ENCODE peak calls at places on chromosomes 13 and 19, in ten cellular contexts. M is IMR-90; L is ovary; S is pancreas; G is mammary epithelial cell; T is heart right ventricle; U is right cardiac atrium; X is CD8-positive, alpha-beta T cell; P is Panc1; B is psoas muscle. I is an unnamed sample.

GRCh38 chr13:99965329-99966000 is 6.1 kb downstream of the ZIC5 start:
- DNase-seq in M (no peak), L (no peak), S (no peak), G (no peak), T (no peak), U (no peak), X (no peak), P (no peak), B (no peak), I (no peak)

GRCh38 chr19:56119585-56119978 is 1.5 kb downstream of the ZNF787 start:
- DNase-seq in M (peak; percentile 44), L (no peak), S (no peak), G (peak; percentile 32), T (no peak), U (peak; percentile 72), X (no peak), P (no peak), B (peak; percentile 63), I (no peak)

GRCh38 chr13:70579941-70580340 is 471.7 kb upstream of the KLHL1 start:
- DNase-seq in M (no peak), L (no peak), S (no peak), G (no peak), T (no peak), U (no peak), X (no peak), P (no peak), B (no peak), I (no peak)

GRCh38 chr19:12938536-12939291 is at the start of gene CALR:
- DNase-seq in M (no peak), L (peak; percentile 53), S (no peak), G (peak; percentile 40), T (no peak), U (no peak), X (no peak), P (no peak), B (no peak), I (no peak)

GRCh38 chr13:24005711-24006281 is 108.5 kb upstream of the C1QTNF9B start:
- DNase-seq in M (no peak), L (no peak), S (no peak), G (no peak), T (no peak), U (no peak), X (no peak), P (no peak), B (no peak), I (no peak)

GRCh38 chr13:31503626-31504025 is 235.7 kb upstream of the RXFP2 start:
- DNase-seq in M (no peak), L (no peak), S (no peak), G (no peak), T (no peak), U (no peak), X (no peak), P (no peak), B (no peak), I (no peak)

GRCh38 chr13:84662503-84662902 is 780.2 kb upstream of the SLITRK1 start:
- DNase-seq in M (no peak), L (no peak), S (no peak), G (no peak), T (no peak), U (no peak), X (no peak), P (no peak), B (no peak), I (no peak)

GRCh38 chr13:112154301-112155060 is 87.5 kb downstream of the SOX1 start:
- DNase-seq in M (no peak), L (no peak), S (peak; percentile 41), G (no peak), T (no peak), U (no peak), X (no peak), P (no peak), B (no peak), I (no peak)

GRCh38 chr19:4065430-4066175 is 1.1 kb downstream of the ZBTB7A start:
- DNase-seq in M (peak; percentile 98), L (peak; percentile 97), S (peak; percentile 99), G (peak; percentile 92), T (peak; percentile 95), U (peak; percentile 98), X (peak; percentile 94), P (peak; percentile 18), B (peak; percentile 97), I (peak; percentile 87)

GRCh38 chr19:4063369-4064072 is 3.2 kb downstream of the ZBTB7A start:
- DNase-seq in M (no peak), L (no peak), S (peak; percentile 60), G (no peak), T (no peak), U (no peak), X (no peak), P (no peak), B (peak; percentile 22), I (no peak)

GRCh38 chr19:4062576-4063368 is 3.9 kb downstream of the ZBTB7A start:
- DNase-seq in M (no peak), L (no peak), S (peak; percentile 58), G (no peak), T (no peak), U (peak; percentile 62), X (no peak), P (no peak), B (peak; percentile 31), I (no peak)

GRCh38 chr19:4064073-4064550 is 2.6 kb downstream of the ZBTB7A start:
- DNase-seq in M (peak; percentile 37), L (peak; percentile 64), S (peak; percentile 70), G (no peak), T (no peak), U (peak; percentile 74), X (no peak), P (no peak), B (peak; percentile 50), I (no peak)

DNA sequence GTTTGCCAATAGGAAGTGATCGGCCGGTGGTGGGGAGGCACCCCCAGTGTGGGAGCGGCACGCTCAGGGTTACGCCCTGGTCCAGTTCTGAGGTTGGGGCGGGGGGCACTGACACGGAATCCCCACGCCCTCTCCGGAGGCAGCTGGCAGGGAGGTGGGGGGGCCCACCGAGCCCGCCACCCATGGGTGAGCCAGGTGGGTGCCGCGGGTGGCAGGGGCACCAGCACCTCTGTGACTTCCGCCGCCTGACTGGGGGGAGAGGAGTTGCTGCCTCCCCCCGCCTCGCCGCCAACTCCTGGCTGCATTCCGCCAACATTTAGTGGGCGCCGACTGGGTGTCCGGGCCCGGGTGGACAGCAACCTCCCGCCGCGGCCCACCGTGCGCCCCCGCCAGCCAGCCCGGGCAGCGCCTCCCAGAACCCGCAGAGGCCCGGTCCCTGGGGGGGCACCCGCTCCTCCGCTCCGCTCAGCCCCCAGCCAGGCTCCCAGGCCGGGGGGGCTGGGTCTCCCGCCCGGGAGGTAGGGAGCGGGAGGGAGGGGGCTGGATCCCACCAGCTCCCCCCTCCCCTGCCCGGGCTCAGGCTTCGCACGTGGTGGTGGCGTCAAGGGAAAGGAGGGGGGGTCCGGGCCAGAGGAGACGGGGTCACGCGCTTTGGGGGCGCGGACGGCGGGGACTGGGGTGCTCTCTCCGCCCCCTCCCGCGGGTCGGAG is 2.0 kb downstream of the ZBTB7A start:
- DNase-seq in M (no peak), L (peak; percentile 81), S (peak; percentile 74), G (no peak), T (peak; percentile 70), U (peak; percentile 82), X (no peak), P (no peak), B (peak; percentile 73), I (no peak)
- H3K4me1 ChIP-seq in M (peaks cover 29% of the 10 kb centered on the region), L (peaks cover 38% of the 10 kb centered on the region), S (peaks cover 33% of the 10 kb centered on the region), G (peaks cover 40% of the 10 kb centered on the region), T (peaks cover 60% of the 10 kb centered on the region), U (peaks cover 14% of the 10 kb centered on the region), X (peaks cover 64% of the 10 kb centered on the region), P (peaks cover 31% of the 10 kb centered on the region), B (peaks cover 45% of the 10 kb centered on the region), I (peaks cover 9% of the 10 kb centered on the region)

GRCh38 chr19:7552781-7553180 is 17.3 kb downstream of the PNPLA6 start:
- DNase-seq in M (no peak), L (no peak), S (no peak), G (no peak), T (no peak), U (no peak), X (no peak), P (no peak), B (no peak), I (no peak)

GRCh38 chr19:7550169-7550770 is 14.8 kb downstream of the PNPLA6 start:
- DNase-seq in M (no peak), L (peak; percentile 62), S (no peak), G (no peak), T (no peak), U (no peak), X (no peak), P (no peak), B (no peak), I (no peak)

GRCh38 chr19:7554565-7554964 is 19.0 kb downstream of the PNPLA6 start:
- DNase-seq in M (no peak), L (peak; percentile 30), S (no peak), G (no peak), T (no peak), U (no peak), X (no peak), P (no peak), B (no peak), I (no peak)

GRCh38 chr19:7549749-7550148 is 14.2 kb downstream of the PNPLA6 start:
- DNase-seq in M (no peak), L (no peak), S (no peak), G (no peak), T (no peak), U (no peak), X (no peak), P (no peak), B (no peak), I (no peak)

DNA sequence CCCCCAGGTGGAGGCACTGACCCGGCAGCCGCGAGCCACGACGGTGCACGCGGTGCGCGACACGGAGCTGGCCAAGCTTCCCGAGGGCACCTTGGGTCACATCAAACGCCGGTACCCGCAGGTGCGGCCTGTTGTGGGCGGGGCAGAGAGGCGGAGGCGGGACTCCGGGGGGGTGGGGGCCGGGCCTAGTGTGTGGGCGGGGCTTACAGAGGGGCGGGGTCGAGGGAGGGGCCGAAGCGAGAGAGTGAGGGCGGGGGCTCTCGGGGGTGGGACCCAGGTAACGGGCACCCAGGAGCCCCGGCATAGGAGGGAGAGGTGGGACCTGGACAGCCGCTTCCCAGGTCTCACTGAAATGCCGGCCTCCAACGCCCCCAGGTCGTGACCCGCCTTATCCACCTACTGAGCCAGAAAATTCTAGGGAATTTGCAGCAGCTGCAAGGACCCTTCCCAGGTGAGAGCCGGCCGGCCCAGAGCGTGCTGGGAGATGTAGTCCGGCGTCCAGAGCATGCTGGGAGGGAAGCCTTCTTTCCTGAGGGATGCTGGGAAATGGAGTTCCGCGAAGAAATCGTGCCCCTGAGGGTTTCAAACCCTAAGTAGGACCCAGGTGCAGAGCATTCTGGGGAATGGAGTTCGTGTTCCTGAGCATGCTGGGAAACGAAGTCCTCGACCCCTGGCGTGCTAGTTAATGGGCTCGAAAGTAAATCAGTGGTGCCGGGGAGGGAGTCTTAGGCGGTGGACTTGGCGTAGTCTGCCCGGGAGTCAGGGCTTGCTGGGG is 15.7 kb downstream of the PNPLA6 start:
- DNase-seq in M (peak; percentile 30), L (peak; percentile 82), S (peak; percentile 89), G (peak; percentile 9), T (peak; percentile 74), U (peak; percentile 83), X (no peak), P (no peak), B (peak; percentile 65), I (no peak)
- H3K27ac ChIP-seq in M (no peak overlapping the region), L (no peak overlapping the region), S (peak overlapping the region; percentile 57), G (no peak overlapping the region), T (no peak overlapping the region), U (no peak overlapping the region), X (no peak overlapping the region), P (no peak overlapping the region), B (no peak overlapping the region), I (no peak overlapping the region)

DNA sequence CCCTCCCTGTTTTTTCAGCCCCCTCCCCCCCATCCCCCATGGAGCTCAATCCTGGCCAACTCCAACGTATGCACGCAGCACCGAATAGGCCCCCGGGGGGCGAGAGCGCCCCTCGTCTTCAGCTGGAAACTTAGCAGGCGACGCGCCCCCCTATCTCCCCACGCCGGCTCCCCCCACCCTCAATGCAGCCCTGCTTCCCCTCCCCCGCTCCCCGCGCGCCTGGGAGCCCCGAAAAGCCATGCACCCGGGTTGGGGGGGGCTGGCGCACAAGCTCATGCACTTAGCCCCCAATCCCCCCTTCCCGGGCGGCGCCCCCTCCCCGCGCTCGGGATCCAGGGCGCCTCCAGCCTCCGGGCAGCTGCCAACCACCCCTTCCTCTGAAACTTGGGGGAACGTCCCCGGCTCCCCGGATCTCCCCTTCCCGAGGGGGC is 508 bp downstream of the ZBTB7A start:
- DNase-seq in M (no peak), L (peak; percentile 86), S (peak; percentile 73), G (no peak), T (no peak), U (peak; percentile 89), X (peak; percentile 45), P (no peak), B (peak; percentile 67), I (no peak)
- H3K4me1 ChIP-seq in M (peaks cover 15% of the 10 kb centered on the region), L (peaks cover 27% of the 10 kb centered on the region), S (peaks cover 19% of the 10 kb centered on the region), G (peaks cover 25% of the 10 kb centered on the region), T (peaks cover 46% of the 10 kb centered on the region), U (peaks cover 5% of the 10 kb centered on the region), X (peaks cover 52% of the 10 kb centered on the region), P (peaks cover 21% of the 10 kb centered on the region), B (peaks cover 30% of the 10 kb centered on the region), I (peaks cover 3% of the 10 kb centered on the region)

GRCh38 chr19:3604987-3605343 is 1.7 kb downstream of the TBXA2R start:
- DNase-seq in M (no peak), L (no peak), S (no peak), G (no peak), T (no peak), U (no peak), X (no peak), P (no peak), B (no peak), I (no peak)
- H3K27ac ChIP-seq in M (no peak overlapping the region), L (no peak overlapping the region), S (no peak overlapping the region), G (no peak overlapping the region), T (peak overlapping the region; percentile 52), U (no peak overlapping the region), X (peak overlapping the region; percentile 26), P (no peak overlapping the region), B (no peak overlapping the region), I (no peak overlapping the region)